ENCODE peak calls at places on chromosomes 7 and 10, in seven cellular contexts. A, X, L, S, E, B and I are unnamed samples.

GRCh38 chr7:158531661-158532060 is 56.0 kb downstream of the PTPRN2 start:
- DNase-seq in A (no peak), X (peak; percentile 13), L (no peak), S (peak; percentile 24), E (no peak), B (no peak), I (no peak)

GRCh38 chr7:590731-591551 is 71.3 kb upstream of the PDGFA start:
- DNase-seq in A (no peak), X (peak; percentile 30), L (no peak), S (peak; percentile 86), E (no peak), B (no peak), I (no peak)

GRCh38 chr10:48946891-48947500 is 7.4 kb upstream of the LRRC18 start:
- DNase-seq in A (no peak), X (no peak), L (no peak), S (no peak), E (peak; percentile 58), B (no peak), I (no peak)

GRCh38 chr7:151834281-151835035 is 42.5 kb downstream of the PRKAG2 start:
- DNase-seq in A (no peak), X (no peak), L (no peak), S (no peak), E (no peak), B (no peak), I (no peak)

GRCh38 chr7:130356121-130356759 is 11.6 kb downstream of the CPA5 start:
- DNase-seq in A (no peak), X (peak; percentile 66), L (no peak), S (peak; percentile 98), E (peak; percentile 97), B (no peak), I (no peak)

GRCh38 chr10:110566472-110567200 is 859 bp upstream of the SMC3 start:
- DNase-seq in A (no peak), X (no peak), L (no peak), S (peak; percentile 28), E (no peak), B (peak; percentile 16), I (no peak)

GRCh38 chr10:73226663-73227062 is 20.4 kb downstream of the DNAJC9 start:
- DNase-seq in A (no peak), X (no peak), L (no peak), S (no peak), E (no peak), B (peak; percentile 29), I (no peak)

GRCh38 chr7:29336851-29337627 is 142.5 kb downstream of the CHN2 start:
- DNase-seq in A (no peak), X (no peak), L (no peak), S (no peak), E (no peak), B (no peak), I (no peak)

GRCh38 chr10:113485801-113486200 is 67.1 kb upstream of the HABP2 start:
- DNase-seq in A (no peak), X (no peak), L (no peak), S (no peak), E (no peak), B (no peak), I (no peak)

GRCh38 chr7:139758388-139758787 is 19.4 kb downstream of the HIPK2 start:
- DNase-seq in A (no peak), X (no peak), L (peak; percentile 57), S (no peak), E (no peak), B (no peak), I (no peak)

GRCh38 chr7:99000196-99000903 is 122.0 kb downstream of the TRRAP start:
- DNase-seq in A (no peak), X (no peak), L (no peak), S (no peak), E (no peak), B (no peak), I (no peak)

GRCh38 chr7:29853072-29853471 is 46.8 kb downstream of the WIPF3 start:
- DNase-seq in A (no peak), X (peak; percentile 33), L (no peak), S (peak; percentile 19), E (peak; percentile 3), B (no peak), I (no peak)

GRCh38 chr7:111363099-111363498 is 199.2 kb downstream of the IMMP2L start:
- DNase-seq in A (no peak), X (no peak), L (no peak), S (no peak), E (no peak), B (no peak), I (no peak)

GRCh38 chr10:103295391-103296044 is 18.6 kb downstream of the INA start:
- DNase-seq in A (no peak), X (no peak), L (no peak), S (no peak), E (peak; percentile 63), B (no peak), I (no peak)

GRCh38 chr10:103757531-103758293 is 97.7 kb downstream of the SH3PXD2A start:
- DNase-seq in A (no peak), X (peak; percentile 75), L (peak; percentile 45), S (peak; percentile 59), E (peak; percentile 73), B (no peak), I (no peak)

GRCh38 chr7:141466151-141466904 is 84.9 kb upstream of the AGK start:
- DNase-seq in A (no peak), X (no peak), L (no peak), S (no peak), E (no peak), B (no peak), I (no peak)

GRCh38 chr10:124578231-124579002 is 116.8 kb downstream of the LHPP start:
- DNase-seq in A (peak; percentile 3), X (peak; percentile 14), L (no peak), S (no peak), E (no peak), B (no peak), I (no peak)

GRCh38 chr7:1344421-1344820 is 111.7 kb downstream of the UNCX start:
- DNase-seq in A (peak; percentile 2), X (peak; percentile 14), L (no peak), S (no peak), E (no peak), B (no peak), I (no peak)

GRCh38 chr7:27156901-27157716 is 634 bp upstream of the HOXA7 start:
- DNase-seq in A (peak; percentile 2), X (no peak), L (no peak), S (peak; percentile 79), E (no peak), B (no peak), I (no peak)

GRCh38 chr10:91022924-91023707 is 102.2 kb upstream of the ANKRD1 start:
- DNase-seq in A (no peak), X (no peak), L (no peak), S (peak; percentile 62), E (no peak), B (no peak), I (no peak)

GRCh38 chr10:125113661-125114388 is 46.5 kb downstream of the CTBP2 start:
- DNase-seq in A (no peak), X (no peak), L (no peak), S (no peak), E (no peak), B (no peak), I (no peak)

GRCh38 chr7:15461576-15461975 is 100.2 kb downstream of the AGMO start:
- DNase-seq in A (no peak), X (no peak), L (no peak), S (no peak), E (peak; percentile 57), B (no peak), I (no peak)

GRCh38 chr7:28017372-28017771 is 163.2 kb downstream of the JAZF1 start:
- DNase-seq in A (no peak), X (no peak), L (no peak), S (no peak), E (no peak), B (no peak), I (no peak)

GRCh38 chr7:101094791-101095375 is 9.6 kb downstream of the TRIM56 start:
- DNase-seq in A (peak; percentile 63), X (peak; percentile 42), L (peak; percentile 72), S (peak; percentile 68), E (peak; percentile 72), B (no peak), I (no peak)

GRCh38 chr7:116999316-116999715 is 46.0 kb downstream of the ST7 start:
- DNase-seq in A (no peak), X (no peak), L (no peak), S (no peak), E (peak; percentile 24), B (no peak), I (no peak)

GRCh38 chr10:21099291-21099800 is 202.2 kb upstream of the NEBL start:
- DNase-seq in A (no peak), X (peak; percentile 30), L (no peak), S (no peak), E (no peak), B (no peak), I (no peak)

GRCh38 chr7:151863386-151864079 is 13.4 kb downstream of the PRKAG2 start:
- DNase-seq in A (no peak), X (no peak), L (peak; percentile 24), S (no peak), E (no peak), B (peak; percentile 31), I (no peak)

GRCh38 chr7:77631820-77632219 is 64.4 kb upstream of the RSBN1L start:
- DNase-seq in A (no peak), X (no peak), L (no peak), S (no peak), E (no peak), B (no peak), I (no peak)